ENCODE peak calls at places on chromosomes 16 and 17, in six cellular contexts. Y is lower leg skin, S is heart left ventricle, H is Peyer's patch, Q is esophagus squamous epithelium, C is transverse colon. L is an unnamed sample.

GRCh38 chr16:66479661-66480264 is 52.7 kb downstream of the BEAN1 start:
- DNase-seq in S (no peak), H (no peak), Q (no peak), Y (no peak), C (no peak), L (no peak)

GRCh38 chr17:62627904-62628603 is 584 bp downstream of the MRC2 start:
- DNase-seq in C (peak), S (no peak), Q (no peak), H (no peak), Y (no peak), L (no peak)

GRCh38 chr17:1590747-1591473 is 28.3 kb upstream of the PITPNA start:
- DNase-seq in S (no peak), H (no peak), Q (no peak), Y (no peak), C (no peak), L (no peak)

GRCh38 chr16:73277066-73277465 is 229.1 kb upstream of the ZFHX3 start:
- DNase-seq in C (no peak), Q (no peak), Y (no peak), S (no peak), H (no peak), L (no peak)

GRCh38 chr16:70740174-70740918 is 54.5 kb upstream of the MTSS2 start:
- DNase-seq in Y (no peak), H (no peak), S (no peak), Q (no peak), C (no peak), L (peak)

GRCh38 chr16:74760007-74760767 is 14.4 kb downstream of the FA2H start:
- DNase-seq in S (no peak), Y (no peak), H (no peak), C (no peak), Q (no peak), L (no peak)

GRCh38 chr17:63250830-63251229 is 195.3 kb downstream of the CYB561 start:
- DNase-seq in C (no peak), H (no peak), Y (no peak), S (no peak), Q (no peak), L (no peak)

GRCh38 chr16:67397812-67398545 is 4.7 kb upstream of the TPPP3 start:
- DNase-seq in Y (no peak), H (no peak), S (no peak), Q (no peak), C (no peak), L (peak)

GRCh38 chr16:66050991-66051390 is 315.5 kb upstream of the CDH5 start:
- DNase-seq in H (no peak), C (no peak), S (no peak), Y (no peak), Q (no peak), L (no peak)

GRCh38 chr17:8188408-8188839 is 1.6 kb downstream of the BORCS6 start:
- DNase-seq in S (no peak), Q (no peak), H (no peak), Y (peak), C (no peak), L (peak)

GRCh38 chr17:83152745-83153611 is 73.6 kb downstream of the METRNL start:
- DNase-seq in S (peak), Y (peak), H (no peak), Q (no peak), C (peak), L (no peak)

GRCh38 chr17:77959216-77959925 is 868 bp downstream of the TNRC6C start:
- DNase-seq in Q (no peak), H (peak), Y (no peak), S (peak), C (peak), L (peak)

GRCh38 chr17:27551701-27552466 is 79.1 kb upstream of the LGALS9 start:
- DNase-seq in Q (no peak), H (peak), Y (no peak), C (peak), S (no peak), L (no peak)

GRCh38 chr17:57420674-57421392 is 164.5 kb downstream of the MSI2 start:
- DNase-seq in S (no peak), H (no peak), C (peak), Y (no peak), Q (no peak), L (no peak)

GRCh38 chr16:14310519-14310991 is 239.4 kb downstream of the MRTFB start:
- DNase-seq in Q (no peak), H (no peak), S (no peak), Y (no peak), C (peak), L (no peak)

GRCh38 chr17:47649972-47650524 is 329 bp downstream of the KPNB1 start:
- DNase-seq in C (no peak), Q (no peak), Y (no peak), S (no peak), H (no peak), L (peak)

GRCh38 chr16:15650698-15651161 is 685 bp downstream of the NDE1 start:
- DNase-seq in H (peak), C (no peak), S (no peak), Q (no peak), Y (no peak), L (peak)

GRCh38 chr16:22375963-22376640 is 1.7 kb upstream of the CDR2 start:
- DNase-seq in S (no peak), C (no peak), Y (no peak), H (no peak), Q (no peak), L (no peak)

GRCh38 chr17:70169707-70170597 is 620 bp downstream of the KCNJ2 start:
- DNase-seq in C (no peak), H (no peak), Q (no peak), Y (no peak), S (peak), L (no peak)

GRCh38 chr16:684067-684794 is at the start of gene JMJD8:
- DNase-seq in S (peak), H (peak), Y (peak), C (peak), Q (peak), L (peak)
- TF ChIP-seq POLR2A in S (no peak), H (peak), Y (no peak), C (peak), Q (no peak), L (peak)

GRCh38 chr16:84427553-84427952 is 59.2 kb downstream of the ATP2C2 start:
- DNase-seq in Y (no peak), C (no peak), H (no peak), S (no peak), Q (no peak), L (no peak)
- TF ChIP-seq POLR2A in Y (no peak), C (no peak), H (no peak), S (no peak), Q (no peak), L (no peak)

DNA sequence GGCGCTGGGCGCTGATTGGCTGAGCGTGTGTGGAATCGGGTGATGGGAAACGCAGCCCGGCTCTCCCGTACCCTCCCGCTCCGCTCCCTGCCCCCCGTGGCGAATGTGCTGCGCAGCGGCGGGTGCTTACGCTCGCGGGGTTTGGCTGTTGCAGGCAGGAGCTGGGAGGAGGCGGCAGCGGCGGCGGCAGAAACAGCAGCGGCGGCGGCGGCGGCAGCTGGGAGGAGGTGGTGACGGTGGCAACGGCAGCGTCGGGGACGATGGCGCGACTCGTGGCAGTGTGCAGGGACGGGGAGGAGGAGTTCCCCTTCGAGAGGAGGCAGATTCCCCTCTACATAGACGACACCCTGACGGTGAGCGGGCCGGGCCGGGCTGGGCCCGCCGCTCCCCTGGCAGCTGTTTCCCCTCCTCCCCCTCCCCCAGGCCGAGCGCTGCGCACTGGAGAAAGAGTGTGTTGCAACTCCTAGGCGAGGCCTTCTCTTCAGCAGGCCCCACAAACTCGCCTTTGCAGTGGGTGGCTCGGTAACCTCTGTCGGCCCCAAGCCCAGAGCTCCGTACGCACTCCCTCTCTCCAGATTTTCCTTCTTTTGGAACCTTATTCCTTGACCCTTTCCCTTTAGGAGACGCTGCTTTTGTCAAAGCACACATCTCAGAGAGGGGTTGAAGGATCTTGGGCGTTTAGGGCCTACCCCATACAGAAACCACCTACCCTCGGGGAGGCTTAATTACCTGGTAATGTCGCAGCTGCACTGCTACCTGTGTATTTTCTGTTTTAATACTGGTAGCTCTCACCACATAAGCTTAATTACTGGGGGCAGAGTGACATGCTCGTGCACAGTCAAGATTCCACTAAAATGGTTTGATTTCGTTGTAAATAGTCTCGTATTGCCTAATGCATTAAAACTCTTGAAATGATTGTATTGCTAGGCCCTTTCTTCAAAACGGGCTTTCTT is 1.0 kb downstream of the GGNBP2 start:
- DNase-seq in H (peak), C (peak), Y (peak), Q (peak), S (peak), L (peak)
- TF ChIP-seq POLR2A in H (peak), C (peak), Y (no peak), Q (peak), S (no peak), L (peak)

GRCh38 chr16:3456374-3456773 is 12.9 kb downstream of the NAA60 start:
- DNase-seq in C (no peak), S (no peak), H (no peak), Q (no peak), Y (peak), L (no peak)

GRCh38 chr16:3459401-3460090 is 16.1 kb downstream of the NAA60 start:
- DNase-seq in Q (no peak), S (no peak), H (no peak), Y (no peak), C (no peak), L (no peak)

GRCh38 chr16:3458852-3459361 is 15.4 kb downstream of the NAA60 start:
- DNase-seq in Y (no peak), C (peak), H (no peak), Q (no peak), S (no peak), L (peak)

GRCh38 chr16:3458278-3458851 is 14.9 kb downstream of the NAA60 start:
- DNase-seq in S (peak), C (peak), Y (no peak), Q (no peak), H (peak), L (peak)

DNA sequence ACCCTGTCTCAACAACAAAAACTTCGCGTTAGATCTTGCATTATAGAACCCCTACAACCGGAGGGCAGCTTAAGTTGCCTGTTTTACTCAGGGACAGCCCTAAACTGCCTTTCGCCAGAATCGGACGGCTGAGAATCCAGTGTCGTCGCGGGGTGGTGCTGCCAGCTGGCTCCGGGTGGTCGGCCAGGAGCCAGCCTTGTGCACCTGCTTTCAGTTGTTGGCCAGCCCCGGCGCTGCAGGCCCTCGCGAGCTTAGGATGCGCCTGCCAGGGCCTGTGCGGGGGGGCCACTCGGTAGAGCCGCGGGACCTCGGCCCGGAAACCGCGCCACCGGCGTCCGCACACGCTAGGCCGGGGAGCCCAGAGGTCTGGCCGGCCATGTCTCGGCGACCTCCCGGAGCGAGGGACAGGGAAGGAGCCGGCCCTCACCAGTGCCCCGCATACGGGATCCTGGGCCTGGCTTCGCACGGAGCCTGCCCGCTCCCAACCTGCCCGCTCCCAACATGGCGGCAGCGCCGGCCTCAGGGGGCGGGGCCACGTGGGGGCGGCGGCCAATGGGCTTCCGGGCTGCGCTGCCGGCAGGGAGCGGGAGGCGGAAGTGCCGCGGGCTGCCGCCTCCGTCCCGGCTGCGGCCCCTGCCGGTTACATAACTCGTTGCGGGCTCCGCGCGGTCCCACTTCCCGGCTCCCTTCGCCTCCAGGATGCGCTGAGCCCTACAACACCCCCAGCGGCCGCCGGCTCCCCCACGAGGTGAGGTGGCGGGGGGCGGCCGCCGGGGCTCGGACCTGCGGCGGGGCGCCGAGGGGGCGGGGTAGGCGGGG is 14.2 kb downstream of the NAA60 start:
- DNase-seq in H (peak), Y (peak), S (peak), C (peak), Q (peak), L (peak)
- TF ChIP-seq POLR2A in H (peak), Y (no peak), S (no peak), C (peak), Q (no peak), L (peak)

GRCh38 chr16:89565506-89566372 is 5.3 kb downstream of the RPL13 start:
- DNase-seq in H (peak), Q (no peak), Y (peak), S (no peak), C (peak), L (peak)
- TF ChIP-seq POLR2A in H (no peak), Q (no peak), Y (no peak), S (no peak), C (peak), L (no peak)

DNA sequence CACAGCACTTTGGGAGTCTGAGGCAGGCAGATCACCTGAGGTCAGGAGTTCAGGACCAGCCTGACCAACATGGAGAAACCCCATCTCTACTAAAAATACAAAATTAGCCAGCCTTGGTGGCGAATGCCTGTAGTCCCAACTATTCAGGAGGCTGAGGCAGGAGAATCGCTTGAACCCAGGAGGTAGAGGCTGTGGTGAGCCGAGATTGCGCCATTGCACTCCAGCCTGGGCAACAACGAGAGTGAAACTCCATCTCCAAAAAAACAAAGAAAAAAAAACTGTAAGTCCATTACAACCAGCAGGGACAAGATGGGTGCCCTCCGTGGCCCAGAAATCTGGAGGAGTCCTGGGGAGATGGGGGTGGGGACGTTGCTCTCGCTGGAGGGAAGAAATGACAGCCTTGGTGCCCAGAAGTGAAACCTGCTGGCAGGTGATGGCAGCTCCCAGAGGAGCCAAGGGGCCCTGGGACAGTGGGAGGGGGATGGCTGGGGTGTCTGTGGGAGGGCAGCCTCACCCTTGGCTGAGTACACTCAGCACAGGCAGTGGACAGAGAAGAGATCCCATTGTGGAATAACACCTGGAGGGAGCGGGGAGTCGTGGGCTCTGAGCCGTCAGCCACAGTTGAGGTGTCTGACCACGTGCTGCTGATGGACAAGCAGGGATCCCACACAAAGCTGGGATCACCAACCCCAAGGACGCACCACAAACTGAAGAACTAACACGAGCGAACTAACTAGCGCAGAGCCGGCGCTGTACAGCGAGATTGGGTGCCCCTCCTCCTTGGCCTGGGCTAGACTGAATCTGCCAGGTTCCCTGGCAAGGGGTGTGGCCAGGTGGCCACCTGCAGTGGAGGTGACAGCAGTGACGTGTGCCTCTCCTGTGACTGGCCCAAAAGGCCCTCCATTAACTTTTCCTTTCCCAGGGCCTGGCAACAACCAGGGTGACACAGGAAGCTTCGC is 46.9 kb upstream of the BAHCC1 start:
- DNase-seq in S (no peak), Q (no peak), Y (no peak), H (peak), C (peak), L (no peak)
- TF ChIP-seq POLR2A in S (no peak), Q (no peak), Y (no peak), H (no peak), C (peak), L (no peak)

GRCh38 chr17:44221862-44222111 is 2.3 kb upstream of the UBTF start:
- DNase-seq in C (no peak), S (no peak), Q (no peak), H (peak), Y (no peak), L (no peak)
- TF ChIP-seq POLR2A in C (no peak), S (no peak), Q (no peak), H (no peak), Y (no peak), L (no peak)

GRCh38 chr17:59711936-59712335 is 4.5 kb downstream of the VMP1 start:
- DNase-seq in C (no peak), S (no peak), Q (no peak), Y (no peak), H (no peak), L (no peak)

GRCh38 chr17:59707971-59708425 is 544 bp downstream of the VMP1 start:
- DNase-seq in C (no peak), Y (no peak), Q (no peak), H (no peak), S (no peak), L (no peak)

GRCh38 chr17:59706900-59707181 is 389 bp downstream of the PTRH2 start:
- DNase-seq in C (no peak), Y (no peak), S (no peak), H (no peak), Q (no peak), L (no peak)

GRCh38 chr17:59702304-59702703 is 4.9 kb downstream of the PTRH2 start:
- DNase-seq in Q (no peak), S (no peak), C (no peak), H (no peak), Y (no peak), L (no peak)

DNA sequence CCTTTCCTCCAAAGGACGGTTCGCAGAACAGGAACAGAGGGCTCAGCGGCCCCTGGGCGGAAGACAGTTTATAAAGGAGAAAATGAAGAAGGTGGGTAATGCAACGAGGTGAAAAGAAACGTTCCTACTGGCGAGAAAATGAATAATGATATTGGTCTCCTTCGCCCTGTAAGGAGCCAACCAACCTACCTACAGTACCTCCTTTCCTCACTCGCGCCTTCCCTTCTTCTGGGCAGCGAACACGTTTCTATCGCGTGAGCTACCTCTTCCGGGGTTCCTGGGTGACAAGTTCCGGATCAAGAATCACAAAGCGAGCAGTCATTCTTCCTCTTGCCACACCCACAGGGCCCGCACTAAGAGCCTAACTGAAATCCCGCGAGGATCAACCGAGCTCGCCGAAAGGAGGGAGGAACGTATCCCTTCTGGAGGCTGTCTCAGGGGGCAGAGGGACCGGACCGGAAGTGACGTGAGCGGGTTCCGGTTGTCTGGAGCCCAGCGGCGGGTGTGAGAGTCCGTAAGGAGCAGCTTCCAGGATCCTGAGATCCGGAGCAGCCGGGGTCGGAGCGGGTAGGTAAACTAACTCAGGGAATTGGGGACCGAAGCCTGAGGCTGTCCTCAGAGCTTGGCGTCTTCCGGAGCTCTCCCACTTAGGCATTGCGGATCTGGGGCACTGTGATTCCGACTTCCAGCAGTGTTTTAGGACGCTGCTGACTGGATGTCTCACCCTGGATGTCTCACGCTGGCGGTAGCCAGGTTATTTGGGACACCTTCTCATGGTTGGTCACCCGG is at the start of the genes PTRH2 and VMP1:
- DNase-seq in Q (peak), S (peak), Y (peak), C (peak), H (peak), L (peak)
- TF ChIP-seq POLR2A in Q (peak), S (peak), Y (no peak), C (peak), H (peak), L (peak)

L was measured in right lobe of liver.